ENCODE peak calls at places on chromosomes 13 and 19, in six cellular contexts. Q is psoas muscle, N is GM06990, K is Peyer's patch, C is mammary epithelial cell, S is heart left ventricle. O is an unnamed sample.
A peak's percentile ranks its signal among the peaks of the same experiment; 100 is the strongest.

GRCh38 chr13:40502236-40502635 is 164.2 kb downstream of the FOXO1 start:
- DNase-seq in Q (no peak), N (no peak), K (no peak), C (peak; percentile 29), S (no peak), O (no peak)

GRCh38 chr19:46225558-46226004 is 4.0 kb upstream of the IGFL1 start:
- DNase-seq in Q (no peak), N (no peak), K (no peak), C (no peak), S (no peak), O (peak; percentile 18)

GRCh38 chr19:28324275-28325060 is 888.5 kb downstream of the UQCRFS1 start:
- DNase-seq in Q (no peak), N (no peak), K (no peak), C (no peak), S (no peak), O (no peak)

GRCh38 chr19:17402982-17403855 is 2.2 kb downstream of the BST2 start:
- DNase-seq in Q (peak; percentile 44), N (no peak), K (peak; percentile 21), C (no peak), S (no peak), O (peak; percentile 71)

GRCh38 chr13:22253107-22253506 is 582.2 kb downstream of the FGF9 start:
- DNase-seq in Q (no peak), N (no peak), K (no peak), C (no peak), S (no peak), O (no peak)

GRCh38 chr13:90974249-90974954 is 373.1 kb upstream of the MIR17HG start:
- DNase-seq in Q (no peak), N (no peak), K (no peak), C (no peak), S (no peak), O (no peak)

GRCh38 chr13:25232937-25233515 is 54.3 kb downstream of the MTMR6 start:
- DNase-seq in Q (no peak), N (no peak), K (no peak), C (peak; percentile 16), S (no peak), O (no peak)

GRCh38 chr13:86862137-86862536 is 809.0 kb upstream of the SLITRK5 start:
- DNase-seq in Q (no peak), N (no peak), K (no peak), C (no peak), S (no peak), O (no peak)

GRCh38 chr19:41872384-41872774 is 4.7 kb upstream of the CD79A start:
- DNase-seq in Q (no peak), N (no peak), K (no peak), C (no peak), S (no peak), O (no peak)

GRCh38 chr19:48419158-48419920 is 25.9 kb downstream of the GRIN2D start:
- DNase-seq in Q (peak; percentile 47), N (peak; percentile 75), K (peak; percentile 67), C (no peak), S (no peak), O (peak; percentile 77)

GRCh38 chr13:23824355-23824754 is 64.8 kb downstream of the MIPEP start:
- DNase-seq in Q (no peak), N (no peak), K (no peak), C (no peak), S (no peak), O (no peak)

GRCh38 chr19:43501661-43502418 is 2.7 kb downstream of the PHLDB3 start:
- DNase-seq in Q (no peak), N (no peak), K (no peak), C (no peak), S (no peak), O (peak; percentile 64)

GRCh38 chr19:23872282-23872919 is 42.3 kb upstream of the ZNF726 start:
- DNase-seq in Q (no peak), N (no peak), K (no peak), C (no peak), S (no peak), O (no peak)

GRCh38 chr19:38401148-38401547 is 1.7 kb upstream of the FAM98C start:
- DNase-seq in Q (no peak), N (no peak), K (no peak), C (peak; percentile 48), S (no peak), O (no peak)

GRCh38 chr13:36766295-36766694 is 52.7 kb upstream of the RFXAP start:
- DNase-seq in Q (no peak), N (no peak), K (no peak), C (peak; percentile 84), S (no peak), O (no peak)

GRCh38 chr19:53389591-53390377 is 5.2 kb upstream of the ZNF765 start:
- DNase-seq in Q (peak; percentile 17), N (no peak), K (no peak), C (no peak), S (no peak), O (no peak)

GRCh38 chr13:41025518-41025917 is 6.4 kb upstream of the ELF1 start:
- DNase-seq in Q (no peak), N (no peak), K (no peak), C (no peak), S (no peak), O (no peak)

GRCh38 chr13:35157143-35157755 is 215.2 kb downstream of the NBEA start:
- DNase-seq in Q (no peak), N (no peak), K (no peak), C (peak; percentile 29), S (peak; percentile 24), O (peak; percentile 26)

GRCh38 chr13:46687810-46688209 is 109.2 kb downstream of the ESD start:
- DNase-seq in Q (no peak), N (no peak), K (no peak), C (peak; percentile 50), S (no peak), O (no peak)

GRCh38 chr19:45507864-45508680 is 793 bp downstream of the VASP start:
- DNase-seq in Q (peak; percentile 50), N (peak; percentile 65), K (peak; percentile 73), C (no peak), S (peak; percentile 73), O (peak; percentile 62)

GRCh38 chr19:22545751-22546150 is 88.4 kb upstream of the ZNF492 start:
- DNase-seq in Q (no peak), N (no peak), K (no peak), C (peak; percentile 5), S (no peak), O (peak; percentile 8)

GRCh38 chr19:33080761-33081681 is at the start of gene GPATCH1:
- DNase-seq in Q (peak; percentile 92), N (peak; percentile 90), K (peak; percentile 90), C (peak; percentile 80), S (peak; percentile 91), O (peak; percentile 95)

GRCh38 chr13:59088716-59089115 is 1075.0 kb downstream of the DIAPH3 start:
- DNase-seq in Q (no peak), N (no peak), K (no peak), C (no peak), S (no peak), O (no peak)

GRCh38 chr19:47093254-47093653 is 20.3 kb downstream of the ZC3H4 start:
- DNase-seq in Q (no peak), N (no peak), K (peak; percentile 40), C (no peak), S (no peak), O (no peak)

GRCh38 chr13:27177852-27178251 is 6.2 kb upstream of the USP12 start:
- DNase-seq in Q (no peak), N (no peak), K (no peak), C (no peak), S (no peak), O (no peak)
- TF ChIP-seq CTCF in Q (no peak), N (peak; percentile 31), K (no peak), C (peak; percentile 35), S (no peak), O (no peak)

GRCh38 chr13:44874176-44874575 is 115.1 kb downstream of the NUFIP1 start:
- DNase-seq in Q (no peak), N (no peak), K (no peak), C (no peak), S (no peak), O (no peak)

GRCh38 chr13:44876782-44877324 is 112.4 kb downstream of the NUFIP1 start:
- DNase-seq in Q (no peak), N (no peak), K (no peak), C (no peak), S (no peak), O (peak; percentile 24)

GRCh38 chr13:44884076-44884729 is 105.1 kb downstream of the NUFIP1 start:
- DNase-seq in Q (no peak), N (no peak), K (no peak), C (peak; percentile 22), S (no peak), O (no peak)

GRCh38 chr13:44874886-44875630 is 114.2 kb downstream of the NUFIP1 start:
- DNase-seq in Q (no peak), N (no peak), K (no peak), C (no peak), S (no peak), O (no peak)

DNA sequence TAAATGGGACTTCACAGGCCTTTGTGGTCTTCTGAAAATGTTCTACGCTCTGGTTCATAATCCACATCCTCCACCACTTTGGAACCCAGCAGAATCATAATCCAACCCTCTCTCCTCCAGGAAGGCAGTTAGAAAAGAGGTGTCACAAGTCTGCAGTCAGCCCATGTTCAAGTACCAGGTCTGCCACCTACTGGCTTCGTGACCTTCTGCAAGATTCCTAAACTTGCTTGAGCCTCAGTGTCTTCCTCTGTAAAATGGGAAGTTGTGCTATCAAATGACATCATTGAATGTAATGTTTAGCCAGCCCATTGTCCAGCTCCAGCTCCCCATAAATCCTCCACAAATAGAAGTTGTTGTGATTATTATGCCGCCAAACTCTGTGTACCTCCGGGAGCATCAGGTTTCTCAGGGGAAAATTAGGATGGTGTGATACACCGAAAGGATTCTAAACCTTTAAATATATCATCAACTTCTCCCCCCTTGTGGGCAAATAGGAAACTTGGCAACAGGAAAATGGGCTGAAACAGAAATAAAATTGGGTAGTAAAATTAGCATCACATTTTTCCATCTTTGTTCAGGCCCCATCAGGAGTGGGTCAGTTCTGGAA is 109.7 kb downstream of the NUFIP1 start:
- DNase-seq in Q (no peak), N (no peak), K (no peak), C (peak; percentile 41), S (no peak), O (no peak)
- TF ChIP-seq CTCF in Q (peak; percentile 43), N (peak; percentile 69), K (peak; percentile 66), C (peak; percentile 56), S (peak; percentile 52), O (peak; percentile 8)

DNA sequence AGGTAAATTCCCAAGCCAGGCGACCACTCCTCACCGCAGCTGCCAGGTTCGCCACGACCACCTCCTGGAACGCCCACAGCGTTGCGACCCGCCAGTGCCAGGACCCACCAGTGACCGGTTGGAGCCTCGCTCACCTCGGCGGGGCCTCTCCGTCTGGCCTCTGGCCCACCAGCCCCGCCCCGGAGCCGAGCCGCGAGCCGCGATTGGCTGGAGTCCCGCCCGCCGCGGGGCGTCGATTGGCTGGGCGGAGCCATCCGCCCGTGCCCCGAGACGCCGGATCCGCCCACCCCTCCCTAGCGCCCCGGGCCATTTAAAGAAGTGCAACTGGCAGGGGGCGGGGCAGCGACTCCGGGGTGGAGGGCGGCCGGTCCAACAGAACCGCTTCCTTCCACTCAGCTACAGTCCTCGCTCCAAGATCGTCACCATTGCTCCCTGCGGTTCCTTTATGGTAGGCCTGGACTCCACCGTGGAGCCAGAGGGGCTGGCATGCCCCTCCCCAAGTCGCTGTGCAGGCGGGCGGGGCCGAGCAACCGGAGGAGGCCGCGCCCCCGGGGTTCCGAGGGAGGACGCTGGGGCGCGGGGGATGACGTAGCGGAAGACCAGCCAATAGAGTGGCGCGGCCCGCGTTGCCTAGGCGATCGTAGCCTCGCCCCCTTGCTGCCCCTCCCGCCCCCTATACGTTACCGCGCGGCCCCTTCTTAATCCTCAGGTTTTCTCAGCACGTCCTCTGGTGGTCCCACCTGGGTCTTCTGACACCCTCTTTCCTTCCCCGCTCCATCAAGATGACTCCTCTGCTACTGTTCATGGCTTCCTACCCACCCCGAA is at the start of gene SERTAD3:
- DNase-seq in Q (peak; percentile 99), N (peak; percentile 98), K (peak; percentile 99), C (peak; percentile 94), S (peak; percentile 98), O (peak; percentile 98)
- TF ChIP-seq CTCF in Q (no peak), N (peak; percentile 43), K (no peak), C (no peak), S (peak; percentile 34), O (no peak)

GRCh38 chr13:96003304-96003703 is 49.9 kb downstream of the UGGT2 start:
- DNase-seq in Q (no peak), N (no peak), K (no peak), C (peak; percentile 5), S (no peak), O (no peak)
- TF ChIP-seq CTCF in Q (no peak), N (no peak), K (no peak), C (no peak), S (no peak), O (no peak)